ENCODE peak calls at places on chromosome 10, in six cellular contexts. One of them, this sample, is unnamed.

GRCh38 chr10:127990846-127991542 is 84.1 kb downstream of the PTPRE start:
- DNase-seq in G401: no peak
- DNase-seq in HT-29: peak
- DNase-seq in C1 segment of cervical spinal cord: no peak
- DNase-seq in foreskin melanocyte: no peak
- DNase-seq in stimulated activated naive CD8-positive, alpha-beta T cell treated with anti-CD3 and anti-CD28 coated beads, Interleukin-15, amount 100 ng/mL, for 72 hours: peak
- DNase-seq in this sample: no peak

GRCh38 chr10:119020627-119020946 is 8.9 kb upstream of the NANOS1 start:
- DNase-seq in stimulated activated naive CD8-positive, alpha-beta T cell treated with anti-CD3 and anti-CD28 coated beads, Interleukin-15, amount 100 ng/mL, for 72 hours: no peak
- DNase-seq in foreskin melanocyte: no peak
- DNase-seq in G401: no peak
- DNase-seq in HT-29: no peak
- DNase-seq in C1 segment of cervical spinal cord: no peak
- DNase-seq in this sample: no peak

GRCh38 chr10:84194424-84195043 is at the start of gene CDHR1:
- DNase-seq in HT-29: no peak
- DNase-seq in stimulated activated naive CD8-positive, alpha-beta T cell treated with anti-CD3 and anti-CD28 coated beads, Interleukin-15, amount 100 ng/mL, for 72 hours: peak
- DNase-seq in G401: peak
- DNase-seq in foreskin melanocyte: no peak
- DNase-seq in C1 segment of cervical spinal cord: no peak
- DNase-seq in this sample: no peak

GRCh38 chr10:77159538-77160110 is 478.0 kb downstream of the KCNMA1 start:
- DNase-seq in C1 segment of cervical spinal cord: no peak
- DNase-seq in foreskin melanocyte: peak
- DNase-seq in G401: no peak
- DNase-seq in stimulated activated naive CD8-positive, alpha-beta T cell treated with anti-CD3 and anti-CD28 coated beads, Interleukin-15, amount 100 ng/mL, for 72 hours: no peak
- DNase-seq in HT-29: no peak
- DNase-seq in this sample: no peak

GRCh38 chr10:76082956-76083355 is 651.5 kb downstream of the LRMDA start:
- DNase-seq in foreskin melanocyte: no peak
- DNase-seq in HT-29: no peak
- DNase-seq in stimulated activated naive CD8-positive, alpha-beta T cell treated with anti-CD3 and anti-CD28 coated beads, Interleukin-15, amount 100 ng/mL, for 72 hours: no peak
- DNase-seq in G401: no peak
- DNase-seq in C1 segment of cervical spinal cord: no peak
- DNase-seq in this sample: no peak

GRCh38 chr10:76998451-76998850 is 639.2 kb downstream of the KCNMA1 start:
- DNase-seq in C1 segment of cervical spinal cord: no peak
- DNase-seq in HT-29: no peak
- DNase-seq in stimulated activated naive CD8-positive, alpha-beta T cell treated with anti-CD3 and anti-CD28 coated beads, Interleukin-15, amount 100 ng/mL, for 72 hours: no peak
- DNase-seq in foreskin melanocyte: no peak
- DNase-seq in G401: no peak
- DNase-seq in this sample: no peak

GRCh38 chr10:21831986-21832735 is 171.4 kb downstream of the DNAJC1 start:
- DNase-seq in G401: no peak
- DNase-seq in C1 segment of cervical spinal cord: no peak
- DNase-seq in stimulated activated naive CD8-positive, alpha-beta T cell treated with anti-CD3 and anti-CD28 coated beads, Interleukin-15, amount 100 ng/mL, for 72 hours: no peak
- DNase-seq in foreskin melanocyte: no peak
- DNase-seq in HT-29: no peak
- DNase-seq in this sample: no peak

GRCh38 chr10:131418686-131419085 is 107.2 kb upstream of the TCERG1L start:
- DNase-seq in G401: no peak
- DNase-seq in C1 segment of cervical spinal cord: no peak
- DNase-seq in HT-29: no peak
- DNase-seq in foreskin melanocyte: peak
- DNase-seq in stimulated activated naive CD8-positive, alpha-beta T cell treated with anti-CD3 and anti-CD28 coated beads, Interleukin-15, amount 100 ng/mL, for 72 hours: no peak
- DNase-seq in this sample: no peak

GRCh38 chr10:103451091-103451801 is 924 bp downstream of the CALHM2 start:
- DNase-seq in HT-29: peak
- DNase-seq in G401: peak
- DNase-seq in C1 segment of cervical spinal cord: peak
- DNase-seq in stimulated activated naive CD8-positive, alpha-beta T cell treated with anti-CD3 and anti-CD28 coated beads, Interleukin-15, amount 100 ng/mL, for 72 hours: peak
- DNase-seq in foreskin melanocyte: peak
- DNase-seq in this sample: no peak

GRCh38 chr10:132464256-132465192 is 67.5 kb downstream of the PWWP2B start:
- DNase-seq in stimulated activated naive CD8-positive, alpha-beta T cell treated with anti-CD3 and anti-CD28 coated beads, Interleukin-15, amount 100 ng/mL, for 72 hours: no peak
- DNase-seq in G401: peak
- DNase-seq in HT-29: no peak
- DNase-seq in foreskin melanocyte: no peak
- DNase-seq in C1 segment of cervical spinal cord: peak
- DNase-seq in this sample: peak

GRCh38 chr10:110069502-110069982 is 61.8 kb downstream of the ADD3 start:
- DNase-seq in HT-29: no peak
- DNase-seq in stimulated activated naive CD8-positive, alpha-beta T cell treated with anti-CD3 and anti-CD28 coated beads, Interleukin-15, amount 100 ng/mL, for 72 hours: no peak
- DNase-seq in C1 segment of cervical spinal cord: no peak
- DNase-seq in foreskin melanocyte: peak
- DNase-seq in G401: no peak
- DNase-seq in this sample: no peak

GRCh38 chr10:103917326-103918052 is 495 bp downstream of the STN1 start:
- DNase-seq in stimulated activated naive CD8-positive, alpha-beta T cell treated with anti-CD3 and anti-CD28 coated beads, Interleukin-15, amount 100 ng/mL, for 72 hours: no peak
- DNase-seq in G401: peak
- DNase-seq in C1 segment of cervical spinal cord: no peak
- DNase-seq in foreskin melanocyte: no peak
- DNase-seq in HT-29: peak
- DNase-seq in this sample: peak

GRCh38 chr10:121696854-121697253 is 98.6 kb upstream of the FGFR2 start:
- DNase-seq in HT-29: peak
- DNase-seq in stimulated activated naive CD8-positive, alpha-beta T cell treated with anti-CD3 and anti-CD28 coated beads, Interleukin-15, amount 100 ng/mL, for 72 hours: peak
- DNase-seq in C1 segment of cervical spinal cord: no peak
- DNase-seq in foreskin melanocyte: peak
- DNase-seq in G401: peak
- DNase-seq in this sample: no peak

GRCh38 chr10:109962247-109962646 is 38.9 kb upstream of the XPNPEP1 start:
- DNase-seq in foreskin melanocyte: no peak
- DNase-seq in C1 segment of cervical spinal cord: peak
- DNase-seq in HT-29: no peak
- DNase-seq in stimulated activated naive CD8-positive, alpha-beta T cell treated with anti-CD3 and anti-CD28 coated beads, Interleukin-15, amount 100 ng/mL, for 72 hours: no peak
- DNase-seq in G401: peak
- DNase-seq in this sample: no peak

GRCh38 chr10:15789793-15790525 is 70.2 kb upstream of the ITGA8 start:
- DNase-seq in stimulated activated naive CD8-positive, alpha-beta T cell treated with anti-CD3 and anti-CD28 coated beads, Interleukin-15, amount 100 ng/mL, for 72 hours: no peak
- DNase-seq in G401: no peak
- DNase-seq in C1 segment of cervical spinal cord: no peak
- DNase-seq in HT-29: no peak
- DNase-seq in foreskin melanocyte: peak
- DNase-seq in this sample: no peak

This sample was measured in chondrocyte.